ENCODE peak calls at places on chromosomes 11 and 22, in five cellular contexts. M is transverse colon, P is mucosa of descending colon, R is lung, D is NB4. Q is an unnamed sample.

GRCh38 chr11:111299111-111300026 is 1.0 kb downstream of the POU2AF3 start:
- DNase-seq in M (peak; percentile 73), P (peak; percentile 80), R (peak; percentile 75), D (no peak), Q (no peak)

GRCh38 chr11:4684631-4685285 is 12.9 kb downstream of the OR51E2 start:
- DNase-seq in M (no peak), P (no peak), R (no peak), D (no peak), Q (no peak)

GRCh38 chr22:20402960-20403778 is 9.2 kb downstream of the ZNF74 start:
- DNase-seq in M (no peak), P (no peak), R (no peak), D (no peak), Q (no peak)

GRCh38 chr11:60303661-60304060 is 23.2 kb downstream of the MS4A4A start:
- DNase-seq in M (no peak), P (no peak), R (no peak), D (no peak), Q (no peak)

GRCh38 chr11:71305041-71305440 is 52.7 kb upstream of the SHANK2 start:
- DNase-seq in M (no peak), P (no peak), R (peak; percentile 6), D (no peak), Q (no peak)

GRCh38 chr11:35377262-35377661 is 42.1 kb downstream of the SLC1A2 start:
- DNase-seq in M (no peak), P (no peak), R (no peak), D (no peak), Q (no peak)

GRCh38 chr11:134261626-134262488 is 8.5 kb downstream of the ACAD8 start:
- DNase-seq in M (no peak), P (peak; percentile 55), R (no peak), D (peak; percentile 51), Q (peak; percentile 38)

GRCh38 chr11:83454674-83455073 is 168.5 kb upstream of the CCDC90B start:
- DNase-seq in M (no peak), P (no peak), R (no peak), D (no peak), Q (no peak)

GRCh38 chr11:78790784-78791183 is 216.1 kb upstream of the NARS2 start:
- DNase-seq in M (no peak), P (no peak), R (peak; percentile 50), D (no peak), Q (no peak)

GRCh38 chr11:12696911-12697581 is 22.8 kb downstream of the TEAD1 start:
- DNase-seq in M (no peak), P (no peak), R (no peak), D (no peak), Q (no peak)

GRCh38 chr22:32336185-32336603 is 21.5 kb upstream of the RFPL3 start:
- DNase-seq in M (no peak), P (no peak), R (no peak), D (no peak), Q (no peak)

GRCh38 chr22:35442471-35442870 is 42.5 kb downstream of the MCM5 start:
- DNase-seq in M (no peak), P (no peak), R (no peak), D (no peak), Q (no peak)

GRCh38 chr11:110463153-110463552 is 33.4 kb downstream of the FDX1 start:
- DNase-seq in M (peak; percentile 46), P (peak; percentile 67), R (peak; percentile 35), D (peak; percentile 73), Q (peak; percentile 18)

GRCh38 chr11:58796333-58797049 is 48.0 kb downstream of the GLYATL2 start:
- DNase-seq in M (no peak), P (no peak), R (no peak), D (no peak), Q (no peak)

GRCh38 chr22:22745225-22746060 is 101.0 kb downstream of the GGTLC2 start:
- DNase-seq in M (peak; percentile 65), P (peak; percentile 57), R (no peak), D (peak; percentile 45), Q (no peak)

GRCh38 chr11:121337740-121338272 is 45.2 kb downstream of the SC5D start:
- DNase-seq in M (no peak), P (no peak), R (no peak), D (no peak), Q (no peak)

GRCh38 chr22:35524966-35525686 is 15.5 kb upstream of the RASD2 start:
- DNase-seq in M (no peak), P (peak; percentile 18), R (no peak), D (no peak), Q (no peak)

GRCh38 chr11:75939992-75940391 is 125.0 kb downstream of the UVRAG start:
- DNase-seq in M (no peak), P (no peak), R (no peak), D (no peak), Q (no peak)

GRCh38 chr22:20241579-20242392 is 26.3 kb downstream of the RTN4R start:
- DNase-seq in M (no peak), P (no peak), R (no peak), D (peak; percentile 79), Q (no peak)

GRCh38 chr11:67572747-67573419 is 10.7 kb upstream of the GSTP1 start:
- DNase-seq in M (peak; percentile 68), P (peak; percentile 75), R (peak; percentile 67), D (peak; percentile 68), Q (no peak)

GRCh38 chr11:104333977-104334376 is 170.0 kb upstream of the PDGFD start:
- DNase-seq in M (no peak), P (peak; percentile 6), R (no peak), D (peak; percentile 46), Q (no peak)

GRCh38 chr22:44648085-44648820 is 53.8 kb upstream of the PRR5 start:
- DNase-seq in M (no peak), P (no peak), R (no peak), D (no peak), Q (no peak)

GRCh38 chr11:3164540-3165151 is 464 bp downstream of the OSBPL5 start:
- DNase-seq in M (peak; percentile 16), P (no peak), R (no peak), D (peak; percentile 46), Q (no peak)

GRCh38 chr11:125264091-125265022 is 99.8 kb downstream of the PKNOX2 start:
- DNase-seq in M (no peak), P (no peak), R (no peak), D (no peak), Q (no peak)

GRCh38 chr11:125262825-125263218 is 98.3 kb downstream of the PKNOX2 start:
- DNase-seq in M (no peak), P (no peak), R (no peak), D (no peak), Q (no peak)

GRCh38 chr11:125262194-125262824 is 97.8 kb downstream of the PKNOX2 start:
- DNase-seq in M (no peak), P (no peak), R (no peak), D (no peak), Q (no peak)

GRCh38 chr11:125261471-125262087 is 97.0 kb downstream of the PKNOX2 start:
- DNase-seq in M (no peak), P (no peak), R (no peak), D (no peak), Q (no peak)

DNA sequence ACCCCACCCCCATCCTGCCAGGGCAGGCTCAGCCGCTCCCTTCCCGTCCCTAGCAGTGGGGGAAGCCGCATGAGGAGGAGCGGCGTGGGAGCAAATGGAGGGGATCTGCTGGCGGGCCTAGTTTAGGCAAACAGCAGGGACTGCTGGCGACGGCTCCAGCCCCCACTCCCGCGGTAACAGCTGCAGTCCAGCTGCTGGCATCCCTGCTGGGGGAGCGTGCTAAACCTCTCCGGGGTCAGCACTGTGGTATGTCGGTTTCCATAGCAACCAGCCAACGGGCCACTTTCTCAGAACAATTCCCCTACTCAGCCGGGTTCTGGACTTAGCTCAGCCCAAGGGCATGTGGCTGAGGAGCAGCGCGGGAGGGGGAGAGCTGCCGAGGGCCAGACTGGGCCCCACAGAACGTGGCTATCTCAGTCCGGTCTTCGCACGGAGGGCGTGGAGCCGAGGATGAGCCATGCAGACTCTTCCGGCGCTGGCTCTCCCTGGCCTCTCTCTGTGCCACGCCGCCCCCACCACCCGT is 98.8 kb downstream of the PKNOX2 start:
- DNase-seq in M (peak; percentile 57), P (peak; percentile 47), R (peak; percentile 68), D (no peak), Q (peak; percentile 97)
- H3K4me3 ChIP-seq in M (no peak overlapping the region), P (no peak overlapping the region), R (no peak overlapping the region), D (no peak overlapping the region), Q (no peak overlapping the region)

DNA sequence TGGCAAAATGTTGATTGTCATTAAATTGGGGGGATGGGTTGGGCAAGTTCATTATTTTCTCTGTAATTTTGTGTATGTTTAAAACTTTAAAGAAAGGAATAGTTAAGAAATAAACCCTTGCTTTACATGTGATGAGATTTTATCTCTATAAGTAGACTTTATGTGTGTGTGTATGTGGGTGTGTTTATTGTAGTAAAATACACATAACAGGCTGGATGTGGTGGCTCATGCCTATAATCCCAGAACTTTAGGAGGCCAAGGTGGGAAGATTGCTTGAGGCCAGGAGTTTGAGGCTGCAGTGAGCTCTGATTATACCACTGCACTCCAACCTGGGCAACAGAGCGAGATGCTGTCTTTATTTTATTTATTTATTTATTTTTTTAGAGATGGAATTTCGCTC is 83.2 kb downstream of the KIAA1671 start:
- DNase-seq in M (no peak), P (no peak), R (no peak), D (no peak), Q (no peak)
- H3K4me3 ChIP-seq in M (no peak overlapping the region), P (no peak overlapping the region), R (no peak overlapping the region), D (no peak overlapping the region), Q (no peak overlapping the region)

DNA sequence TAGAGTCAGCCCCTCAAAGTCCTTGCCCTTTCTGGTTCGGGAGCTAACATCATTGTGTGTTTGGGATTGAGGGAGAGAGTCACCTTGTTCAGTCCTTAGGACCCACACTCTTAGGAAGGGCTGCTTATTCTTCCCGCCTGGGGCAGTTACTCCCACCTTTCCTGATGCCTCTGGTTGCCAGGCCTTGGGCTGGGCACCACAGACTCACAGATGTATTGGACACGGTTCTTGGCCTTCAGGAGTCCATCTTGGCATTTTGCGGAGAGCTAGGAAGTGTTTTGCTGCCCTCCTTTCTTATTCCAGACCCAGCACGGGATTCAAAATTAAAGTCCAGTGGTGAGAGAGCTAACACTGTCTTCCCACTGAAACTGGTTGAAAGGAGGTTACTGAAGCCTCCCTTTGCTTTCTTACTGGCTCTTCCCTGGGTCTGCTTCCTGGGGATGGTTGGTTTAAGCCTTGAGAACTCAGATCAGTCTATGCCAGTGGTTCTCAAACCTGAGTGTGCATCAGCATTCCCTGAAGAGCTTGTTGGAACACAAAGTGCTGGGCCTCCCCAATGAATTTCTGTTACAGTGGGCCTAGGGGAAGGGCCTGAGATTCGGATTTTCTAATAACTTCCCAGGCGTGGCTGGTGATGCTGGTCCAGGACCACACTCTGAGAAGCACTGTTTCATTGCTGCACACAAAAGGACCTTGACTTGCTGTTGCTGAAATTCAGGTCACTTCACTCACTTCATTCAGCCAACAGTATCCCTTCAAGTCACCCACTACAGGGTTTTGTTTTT is 1.4 kb downstream of the OSBP2 start:
- DNase-seq in M (no peak), P (no peak), R (no peak), D (no peak), Q (no peak)
- H3K4me3 ChIP-seq in M (no peak overlapping the region), P (no peak overlapping the region), R (no peak overlapping the region), D (no peak overlapping the region), Q (peak overlapping the region; percentile 56)

GRCh38 chr22:24427500-24428164 is at the start of gene ADORA2A:
- DNase-seq in M (peak; percentile 84), P (peak; percentile 72), R (no peak), D (peak; percentile 77), Q (no peak)

GRCh38 chr22:24428751-24429410 is 1.5 kb downstream of the ADORA2A start:
- DNase-seq in M (no peak), P (no peak), R (no peak), D (no peak), Q (no peak)

GRCh38 chr22:24424901-24425775 is 2.3 kb upstream of the ADORA2A start:
- DNase-seq in M (no peak), P (no peak), R (no peak), D (no peak), Q (no peak)

GRCh38 chr22:24426436-24426835 is 963 bp upstream of the ADORA2A start:
- DNase-seq in M (no peak), P (no peak), R (no peak), D (no peak), Q (no peak)

GRCh38 chr22:24426859-24427499 is 420 bp upstream of the ADORA2A start:
- DNase-seq in M (no peak), P (no peak), R (no peak), D (no peak), Q (no peak)
- H3K4me3 ChIP-seq in M (no peak overlapping the region), P (no peak overlapping the region), R (no peak overlapping the region), D (no peak overlapping the region), Q (no peak overlapping the region)

Q was measured in astrocyte of the cerebellum.